ENCODE peak calls at places on chromosomes 2 and 18, in nine cellular contexts. H is NCI-H1436; Z is head of caudate nucleus; S is activated naive CD4-positive, alpha-beta T cell treated with Interleukin-2 at 50 U/mL for 16 hours; R is fibroblast of mammary gland; E is HT-29; I is GM19239; D is hepatic stellate cell; M is hepatocyte. F is an unnamed sample.

GRCh38 chr18:5237723-5238370 is 40.8 kb upstream of the AKAIN1 start:
- DNase-seq in H (peak; percentile 72), Z (peak; percentile 94), S (peak; percentile 88), R (peak; percentile 85), E (peak; percentile 90), I (peak; percentile 58), D (peak; percentile 70), M (peak; percentile 93), F (peak; percentile 100)

GRCh38 chr2:138787053-138787666 is 7.0 kb upstream of the NXPH2 start:
- DNase-seq in H (peak; percentile 36), Z (no peak), S (no peak), R (peak; percentile 48), E (peak; percentile 47), I (no peak), D (no peak), M (peak; percentile 64), F (peak; percentile 47)

GRCh38 chr2:174634130-174635014 is 36.8 kb upstream of the WIPF1 start:
- DNase-seq in H (no peak), Z (no peak), S (peak; percentile 51), R (peak; percentile 47), E (no peak), I (no peak), D (no peak), M (no peak), F (no peak)

GRCh38 chr2:136376798-136377211 is 258.9 kb upstream of the CXCR4 start:
- DNase-seq in H (no peak), Z (no peak), S (no peak), R (peak; percentile 41), E (no peak), I (no peak), D (no peak), M (no peak), F (no peak)

GRCh38 chr18:79784071-79784913 is 13.4 kb upstream of the KCNG2 start:
- DNase-seq in H (no peak), Z (no peak), S (no peak), R (peak; percentile 6), E (no peak), I (no peak), D (no peak), M (no peak), F (peak; percentile 81)

GRCh38 chr2:35228584-35228983 is 1127.0 kb upstream of the CRIM1 start:
- DNase-seq in H (no peak), Z (no peak), S (no peak), R (no peak), E (no peak), I (no peak), D (no peak), M (no peak), F (no peak)

GRCh38 chr18:77487951-77488740 is 238.5 kb downstream of the GALR1 start:
- DNase-seq in H (no peak), Z (no peak), S (no peak), R (no peak), E (no peak), I (no peak), D (no peak), M (no peak), F (no peak)

GRCh38 chr2:216936954-216937357 is 77.1 kb upstream of the TNP1 start:
- DNase-seq in H (no peak), Z (no peak), S (no peak), R (no peak), E (no peak), I (no peak), D (no peak), M (peak; percentile 55), F (no peak)

GRCh38 chr2:36403675-36404230 is 48.2 kb downstream of the CRIM1 start:
- DNase-seq in H (no peak), Z (no peak), S (no peak), R (peak; percentile 64), E (peak; percentile 55), I (no peak), D (peak; percentile 20), M (no peak), F (peak; percentile 83)

GRCh38 chr18:58967643-58968291 is 103.1 kb downstream of the ZNF532 start:
- DNase-seq in H (no peak), Z (no peak), S (no peak), R (no peak), E (no peak), I (no peak), D (no peak), M (peak; percentile 36), F (no peak)

GRCh38 chr2:106165556-106165955 is 28.5 kb downstream of the UXS1 start:
- DNase-seq in H (no peak), Z (no peak), S (no peak), R (no peak), E (no peak), I (no peak), D (no peak), M (no peak), F (no peak)

GRCh38 chr2:104744537-104744936 is 109.4 kb upstream of the POU3F3 start:
- DNase-seq in H (no peak), Z (no peak), S (no peak), R (no peak), E (no peak), I (no peak), D (no peak), M (no peak), F (no peak)

GRCh38 chr2:9799729-9800632 is 43.3 kb upstream of the TAF1B start:
- DNase-seq in H (peak; percentile 74), Z (peak; percentile 50), S (peak; percentile 88), R (peak; percentile 78), E (peak; percentile 95), I (peak; percentile 90), D (peak; percentile 91), M (peak; percentile 90), F (peak; percentile 81)

GRCh38 chr2:9648821-9649220 is 18.0 kb upstream of the YWHAQ start:
- DNase-seq in H (no peak), Z (no peak), S (no peak), R (no peak), E (no peak), I (no peak), D (no peak), M (no peak), F (peak; percentile 96)

GRCh38 chr2:172404824-172405223 is 22.6 kb upstream of the ITGA6 start:
- DNase-seq in H (no peak), Z (no peak), S (no peak), R (peak; percentile 71), E (no peak), I (no peak), D (peak; percentile 41), M (no peak), F (no peak)

GRCh38 chr2:133362061-133362476 is 206.2 kb downstream of the NCKAP5 start:
- DNase-seq in H (no peak), Z (no peak), S (no peak), R (peak; percentile 19), E (no peak), I (no peak), D (peak; percentile 32), M (peak; percentile 11), F (no peak)

GRCh38 chr18:32553640-32554039 is 83.0 kb upstream of the GAREM1 start:
- DNase-seq in H (no peak), Z (no peak), S (no peak), R (no peak), E (no peak), I (no peak), D (no peak), M (no peak), F (no peak)

GRCh38 chr2:71784734-71785549 is 331.6 kb downstream of the DYSF start:
- DNase-seq in H (no peak), Z (no peak), S (no peak), R (peak; percentile 30), E (no peak), I (no peak), D (peak; percentile 80), M (no peak), F (no peak)

F was measured in DMS53.